ENCODE peak calls at places on chromosomes 12 and 14, in five cellular contexts. I is stomach, D is psoas muscle, J is pancreas, A is gastrocnemius medialis. N is an unnamed sample.

GRCh38 chr14:33959692-33960151 is 8.8 kb upstream of the EGLN3 start:
- DNase-seq in A (no peak), J (no peak), D (no peak), I (no peak), N (no peak)

GRCh38 chr14:69441948-69442347 is 42.6 kb upstream of the PLEKHD1 start:
- DNase-seq in D (no peak), A (no peak), J (no peak), I (no peak), N (peak; percentile 16)

GRCh38 chr12:92393504-92393903 is 247.9 kb upstream of the BTG1 start:
- DNase-seq in I (no peak), A (no peak), D (no peak), J (no peak), N (no peak)

GRCh38 chr14:102362084-102362483 is 606 bp downstream of the CINP start:
- DNase-seq in I (no peak), A (no peak), D (no peak), J (no peak), N (no peak)

GRCh38 chr12:49133014-49133413 is 1.8 kb upstream of the TUBA1B start:
- DNase-seq in I (no peak), J (no peak), D (no peak), A (no peak), N (no peak)

GRCh38 chr12:77645966-77646598 is 184.6 kb upstream of the NAV3 start:
- DNase-seq in A (no peak), D (no peak), J (no peak), I (no peak), N (no peak)

GRCh38 chr12:6612247-6612646 is 5.1 kb upstream of the CHD4 start:
- DNase-seq in A (no peak), D (no peak), J (no peak), I (no peak), N (no peak)

GRCh38 chr12:53756300-53757094 is 4.7 kb upstream of the CISTR start:
- DNase-seq in D (no peak), I (no peak), J (no peak), A (no peak), N (no peak)

GRCh38 chr12:94263011-94263786 is 114.8 kb downstream of the PLXNC1 start:
- DNase-seq in D (no peak), J (no peak), A (no peak), I (no peak), N (no peak)

GRCh38 chr12:8687846-8688601 is 9.8 kb upstream of the RIMKLB start:
- DNase-seq in D (no peak), A (no peak), I (no peak), J (no peak), N (peak; percentile 82)

GRCh38 chr14:105528859-105529505 is 2.6 kb downstream of the TMEM121 start:
- DNase-seq in A (no peak), I (no peak), J (peak; percentile 77), D (peak; percentile 50), N (no peak)

GRCh38 chr12:68809190-68810026 is 1.4 kb downstream of the MDM2 start:
- DNase-seq in I (no peak), A (no peak), J (no peak), D (no peak), N (no peak)

GRCh38 chr14:96631030-96631429 is 128.8 kb downstream of the PAPOLA start:
- DNase-seq in A (no peak), D (no peak), I (peak; percentile 3), J (no peak), N (no peak)

GRCh38 chr14:74507085-74507484 is 13.5 kb downstream of the ISCA2 start:
- DNase-seq in J (no peak), I (no peak), D (no peak), A (no peak), N (no peak)

GRCh38 chr12:123942277-123942653 is 30.4 kb downstream of the CCDC92 start:
- DNase-seq in I (no peak), A (no peak), J (no peak), D (no peak), N (peak; percentile 28)

GRCh38 chr14:81436296-81437138 is 36.4 kb upstream of the STON2 start:
- DNase-seq in I (peak; percentile 83), D (peak; percentile 90), A (peak; percentile 62), J (peak; percentile 91), N (no peak)

GRCh38 chr12:99110212-99110611 is 465.1 kb downstream of the APAF1 start:
- DNase-seq in I (no peak), J (no peak), A (no peak), D (no peak), N (no peak)

GRCh38 chr14:68798621-68799020 is 5.8 kb upstream of the ZFP36L1 start:
- DNase-seq in D (no peak), A (no peak), J (no peak), I (no peak), N (no peak)

GRCh38 chr12:95909871-95910270 is 32.5 kb downstream of the CCDC38 start:
- DNase-seq in J (no peak), D (no peak), I (no peak), A (no peak), N (no peak)

GRCh38 chr12:115456946-115457689 is 773.1 kb upstream of the TBX3 start:
- DNase-seq in I (no peak), D (no peak), A (no peak), J (no peak), N (no peak)

GRCh38 chr12:131352296-131352900 is 358.5 kb upstream of the SFSWAP start:
- DNase-seq in J (no peak), I (no peak), A (no peak), D (no peak), N (no peak)

GRCh38 chr12:81086342-81086741 is 8.5 kb downstream of the ACSS3 start:
- DNase-seq in J (no peak), D (no peak), A (no peak), I (no peak), N (no peak)

GRCh38 chr14:94561656-94562010 is 391 bp downstream of the SERPINA4 start:
- DNase-seq in J (no peak), I (no peak), D (no peak), A (no peak), N (no peak)

GRCh38 chr12:12804011-12804410 is 9.1 kb upstream of the DDX47 start:
- DNase-seq in A (no peak), J (no peak), D (no peak), I (no peak), N (no peak)

GRCh38 chr12:52132754-52133161 is 53.3 kb downstream of the SMIM41 start:
- DNase-seq in J (no peak), I (no peak), D (peak; percentile 9), A (peak; percentile 26), N (no peak)

GRCh38 chr12:116604883-116605641 is 45.9 kb downstream of the MAP1LC3B2 start:
- DNase-seq in I (no peak), D (no peak), J (no peak), A (no peak), N (no peak)

GRCh38 chr14:103258211-103258610 is 75.8 kb upstream of the EIF5 start:
- DNase-seq in A (no peak), J (no peak), I (no peak), D (no peak), N (no peak)

GRCh38 chr12:104060791-104061190 is 3.5 kb upstream of the HCFC2 start:
- DNase-seq in J (no peak), D (no peak), A (no peak), I (no peak), N (no peak)

GRCh38 chr14:45181329-45181728 is 45.6 kb downstream of the FANCM start:
- DNase-seq in I (no peak), D (no peak), J (no peak), A (no peak), N (no peak)

GRCh38 chr14:45181806-45182205 is 46.1 kb downstream of the FANCM start:
- DNase-seq in D (no peak), A (no peak), J (no peak), I (no peak), N (no peak)

DNA sequence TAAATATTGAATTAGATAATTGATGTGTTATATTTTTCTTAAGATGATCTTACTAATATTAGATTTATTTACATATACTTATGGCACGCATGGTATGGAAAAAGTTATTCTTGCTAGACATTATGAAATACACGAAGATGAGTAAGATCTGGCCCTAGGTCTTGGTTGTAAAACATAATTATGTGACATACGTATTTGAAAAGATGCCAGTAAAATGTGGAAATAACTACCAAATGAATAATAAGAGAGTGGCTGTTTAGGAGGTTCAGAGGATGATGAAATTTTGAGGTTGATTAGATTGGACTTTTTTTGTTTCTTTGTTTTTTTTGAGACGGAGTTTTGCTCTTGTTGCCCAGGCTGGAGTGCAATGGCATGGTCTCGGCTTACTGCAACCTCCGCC is 41.4 kb downstream of the FANCM start:
- DNase-seq in I (no peak), D (no peak), J (no peak), A (no peak), N (no peak)
- H3K4me3 ChIP-seq in I (no peak overlapping the region), D (no peak overlapping the region), J (no peak overlapping the region), A (no peak overlapping the region), N (no peak overlapping the region)

DNA sequence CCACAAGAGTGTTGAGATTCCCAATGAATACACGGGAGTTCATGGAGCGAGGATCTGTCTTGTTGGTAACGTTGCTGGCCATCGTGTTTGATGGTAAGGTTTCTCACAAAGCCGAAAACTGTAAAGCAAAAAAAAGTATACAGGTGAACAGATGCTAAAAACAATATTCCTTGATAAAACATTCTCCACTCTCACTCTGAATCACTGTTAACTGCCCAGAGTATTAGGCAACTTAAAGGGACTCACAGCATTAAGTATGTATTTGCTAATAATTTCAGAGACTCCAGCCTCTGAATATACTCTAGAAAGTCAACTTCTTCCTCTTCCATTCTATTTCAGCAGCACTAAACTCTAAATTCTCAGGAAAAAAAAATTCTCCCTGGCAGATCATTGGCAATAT is 35.1 kb downstream of the HNRNPC start:
- DNase-seq in J (no peak), A (no peak), D (no peak), I (no peak), N (no peak)
- H3K36me3 ChIP-seq in J (no peaks in the 10 kb centered on the region), A (no peaks in the 10 kb centered on the region), D (peaks cover 77% of the 10 kb centered on the region), I (peaks cover 33% of the 10 kb centered on the region), N (peaks cover 3% of the 10 kb centered on the region)

GRCh38 chr12:62190921-62191746 is 69.1 kb upstream of the USP15 start:
- DNase-seq in I (no peak), J (peak; percentile 62), D (no peak), A (no peak), N (no peak)
- TF ChIP-seq CTCF in I (no peak), J (no peak), D (no peak), A (no peak), N (no peak)

GRCh38 chr14:99215277-99215676 is 56.7 kb downstream of the BCL11B start:
- DNase-seq in J (no peak), D (no peak), I (no peak), A (no peak), N (no peak)

GRCh38 chr14:99217066-99217465 is 54.9 kb downstream of the BCL11B start:
- DNase-seq in D (no peak), I (no peak), J (no peak), A (no peak), N (no peak)

GRCh38 chr14:99214701-99215100 is 57.3 kb downstream of the BCL11B start:
- DNase-seq in A (no peak), D (no peak), I (no peak), J (no peak), N (no peak)

GRCh38 chr14:99216191-99216590 is 55.8 kb downstream of the BCL11B start:
- DNase-seq in I (no peak), A (no peak), D (no peak), J (no peak), N (no peak)

DNA sequence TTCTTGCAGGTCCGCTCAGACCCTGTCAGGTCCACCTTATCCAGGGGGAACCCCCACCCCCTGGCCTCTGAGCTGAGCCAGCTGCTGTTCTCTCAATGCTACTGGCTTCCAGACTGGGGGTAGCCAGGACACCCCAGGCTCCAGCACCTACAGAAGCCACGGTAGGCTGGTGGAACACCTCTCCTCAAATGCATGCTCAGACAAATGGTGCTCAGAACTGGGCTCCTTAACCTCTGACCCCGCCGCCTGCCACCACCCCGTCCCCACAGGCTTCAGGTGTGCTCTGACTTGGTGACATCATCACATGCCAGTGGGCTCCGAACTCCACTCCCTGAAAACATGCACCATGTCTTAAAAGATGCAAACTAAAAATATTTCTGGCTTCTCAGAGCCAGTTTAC is 54.4 kb downstream of the BCL11B start:
- DNase-seq in D (no peak), J (no peak), A (no peak), I (no peak), N (no peak)
- H3K4me3 ChIP-seq in D (no peak overlapping the region), J (no peak overlapping the region), A (no peak overlapping the region), I (no peak overlapping the region), N (no peak overlapping the region)

N was measured in kidney epithelial cell.